ENCODE peak calls at places on chromosome 14, in eight cellular contexts. P, Y, S, U, D, G, H and R are unnamed samples.

GRCh38 chr14:20601522-20601921 is 10.3 kb upstream of the RNASE12 start:
- DNase-seq in P (no peak), Y (no peak), S (no peak), U (no peak), D (no peak), G (peak), H (no peak), R (no peak)

GRCh38 chr14:96178674-96179321 is 25.8 kb upstream of the BDKRB2 start:
- DNase-seq in P (no peak), Y (no peak), S (no peak), U (no peak), D (no peak), G (no peak), H (no peak), R (no peak)

GRCh38 chr14:104136472-104137296 is 1.7 kb upstream of the KIF26A start:
- DNase-seq in P (peak), Y (no peak), S (no peak), U (peak), D (no peak), G (no peak), H (no peak), R (no peak)

GRCh38 chr14:95518045-95518751 is 1.7 kb upstream of the SYNE3 start:
- DNase-seq in P (no peak), Y (no peak), S (no peak), U (no peak), D (no peak), G (peak), H (no peak), R (no peak)

GRCh38 chr14:29085546-29085945 is 319.0 kb downstream of the FOXG1 start:
- DNase-seq in P (peak), Y (no peak), S (no peak), U (no peak), D (no peak), G (peak), H (no peak), R (no peak)

GRCh38 chr14:101061411-101062064 is 158.0 kb upstream of the RTL1 start:
- DNase-seq in P (no peak), Y (no peak), S (no peak), U (peak), D (no peak), G (no peak), H (no peak), R (no peak)

GRCh38 chr14:75495882-75496281 is 26.4 kb upstream of the BATF start:
- DNase-seq in P (no peak), Y (no peak), S (no peak), U (no peak), D (no peak), G (peak), H (no peak), R (no peak)

GRCh38 chr14:63770187-63770807 is 42.4 kb upstream of the SGPP1 start:
- DNase-seq in P (peak), Y (peak), S (peak), U (no peak), D (no peak), G (peak), H (peak), R (no peak)

GRCh38 chr14:74019408-74019714 is 212 bp downstream of the BBOF1 start:
- DNase-seq in P (no peak), Y (no peak), S (no peak), U (no peak), D (no peak), G (no peak), H (no peak), R (peak)

GRCh38 chr14:34227834-34228662 is 234.0 kb downstream of the SPTSSA start:
- DNase-seq in P (peak), Y (peak), S (peak), U (peak), D (peak), G (peak), H (peak), R (peak)

GRCh38 chr14:67576216-67576615 is 23.9 kb downstream of the PIGH start:
- DNase-seq in P (no peak), Y (no peak), S (no peak), U (no peak), D (no peak), G (no peak), H (no peak), R (no peak)

GRCh38 chr14:68361231-68361630 is 431.6 kb downstream of the ZFP36L1 start:
- DNase-seq in P (no peak), Y (peak), S (no peak), U (no peak), D (no peak), G (no peak), H (no peak), R (no peak)

DNA sequence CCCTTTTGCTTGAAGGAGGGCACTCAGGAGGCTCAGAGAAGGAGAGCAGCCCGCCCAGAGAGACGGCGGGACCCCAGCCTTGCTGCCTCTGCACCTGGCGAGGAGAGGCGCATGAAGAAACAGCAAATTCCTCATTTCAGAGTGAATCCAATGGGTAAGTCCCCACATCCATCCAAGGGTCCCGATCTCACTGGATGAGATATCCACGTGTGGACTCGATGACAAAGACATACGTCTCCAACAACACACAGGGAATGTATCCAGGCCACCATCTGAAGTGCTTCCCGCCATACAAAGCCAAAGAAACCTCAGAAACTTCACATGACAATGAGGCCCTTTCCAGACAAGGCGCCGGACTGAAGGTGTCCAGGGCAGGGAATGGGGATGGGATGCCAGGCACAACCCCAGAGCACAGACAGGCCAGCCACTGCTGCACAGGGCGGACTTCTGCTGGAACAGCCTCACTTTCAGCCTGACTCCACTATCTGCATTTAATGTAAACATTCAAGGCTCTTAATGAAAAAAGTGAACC is 14.5 kb downstream of the CCDC88C start:
- DNase-seq in P (no peak), Y (no peak), S (no peak), U (no peak), D (no peak), G (no peak), H (no peak), R (no peak)
- TF ChIP-seq POLR2A in P (no peak), Y (no peak), S (no peak), U (no peak), D (no peak), G (no peak), H (no peak), R (no peak)

GRCh38 chr14:105702275-105702817 is 176.0 kb downstream of the TMEM121 start:
- DNase-seq in P (no peak), Y (no peak), S (no peak), U (peak), D (no peak), G (no peak), H (no peak), R (no peak)
- TF ChIP-seq POLR2A in P (no peak), Y (no peak), S (no peak), U (no peak), D (no peak), G (no peak), H (no peak), R (no peak)

GRCh38 chr14:85342858-85343607 is 186.9 kb upstream of the FLRT2 start:
- DNase-seq in P (no peak), Y (no peak), S (no peak), U (no peak), D (no peak), G (no peak), H (no peak), R (no peak)
- TF ChIP-seq POLR2A in P (no peak), Y (no peak), S (no peak), U (no peak), D (no peak), G (no peak), H (no peak), R (no peak)

DNA sequence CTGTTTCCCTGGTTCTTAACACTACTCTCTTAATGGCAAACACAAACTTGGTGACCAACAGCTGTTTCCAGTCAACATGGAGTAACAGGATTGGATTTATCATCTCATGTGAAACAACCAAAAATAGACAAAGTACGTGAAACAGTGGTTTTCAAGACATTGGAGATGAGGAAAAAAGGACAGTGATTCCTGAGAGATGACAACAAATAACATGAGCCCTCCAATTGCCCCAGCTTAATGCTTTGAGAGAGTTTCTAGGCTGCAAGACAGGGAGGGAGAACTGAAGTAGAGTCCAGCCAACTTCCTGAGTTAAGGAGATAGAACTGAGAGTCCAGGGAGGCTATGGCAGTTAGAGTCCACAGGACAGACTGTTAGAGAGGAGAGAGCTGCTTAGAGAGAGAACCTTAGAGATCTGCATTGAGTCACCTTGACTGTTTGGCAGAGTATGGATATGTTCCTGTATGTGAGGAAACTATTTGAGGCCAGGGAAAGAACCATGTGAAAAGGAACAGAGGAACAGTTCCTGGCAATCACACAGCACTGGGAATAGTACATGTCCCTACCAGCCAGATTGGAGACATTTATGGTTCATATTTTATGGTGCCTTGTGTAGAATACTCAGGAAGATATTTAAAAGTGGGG is 106.4 kb downstream of the PCNX1 start:
- DNase-seq in P (no peak), Y (no peak), S (no peak), U (no peak), D (no peak), G (no peak), H (no peak), R (no peak)
- TF ChIP-seq POLR2A in P (no peak), Y (no peak), S (no peak), U (no peak), D (no peak), G (no peak), H (no peak), R (no peak)

GRCh38 chr14:23548351-23549318 is 2.9 kb downstream of the ZFHX2 start:
- DNase-seq in P (no peak), Y (no peak), S (no peak), U (no peak), D (no peak), G (no peak), H (no peak), R (no peak)

GRCh38 chr14:23550131-23550826 is 1.3 kb downstream of the ZFHX2 start:
- DNase-seq in P (no peak), Y (no peak), S (no peak), U (no peak), D (no peak), G (no peak), H (no peak), R (no peak)

GRCh38 chr14:23547924-23548323 is 3.6 kb downstream of the ZFHX2 start:
- DNase-seq in P (no peak), Y (no peak), S (no peak), U (no peak), D (no peak), G (no peak), H (no peak), R (no peak)

GRCh38 chr14:23550827-23551265 is 719 bp downstream of the ZFHX2 start:
- DNase-seq in P (no peak), Y (no peak), S (peak), U (no peak), D (peak), G (peak), H (no peak), R (no peak)

DNA sequence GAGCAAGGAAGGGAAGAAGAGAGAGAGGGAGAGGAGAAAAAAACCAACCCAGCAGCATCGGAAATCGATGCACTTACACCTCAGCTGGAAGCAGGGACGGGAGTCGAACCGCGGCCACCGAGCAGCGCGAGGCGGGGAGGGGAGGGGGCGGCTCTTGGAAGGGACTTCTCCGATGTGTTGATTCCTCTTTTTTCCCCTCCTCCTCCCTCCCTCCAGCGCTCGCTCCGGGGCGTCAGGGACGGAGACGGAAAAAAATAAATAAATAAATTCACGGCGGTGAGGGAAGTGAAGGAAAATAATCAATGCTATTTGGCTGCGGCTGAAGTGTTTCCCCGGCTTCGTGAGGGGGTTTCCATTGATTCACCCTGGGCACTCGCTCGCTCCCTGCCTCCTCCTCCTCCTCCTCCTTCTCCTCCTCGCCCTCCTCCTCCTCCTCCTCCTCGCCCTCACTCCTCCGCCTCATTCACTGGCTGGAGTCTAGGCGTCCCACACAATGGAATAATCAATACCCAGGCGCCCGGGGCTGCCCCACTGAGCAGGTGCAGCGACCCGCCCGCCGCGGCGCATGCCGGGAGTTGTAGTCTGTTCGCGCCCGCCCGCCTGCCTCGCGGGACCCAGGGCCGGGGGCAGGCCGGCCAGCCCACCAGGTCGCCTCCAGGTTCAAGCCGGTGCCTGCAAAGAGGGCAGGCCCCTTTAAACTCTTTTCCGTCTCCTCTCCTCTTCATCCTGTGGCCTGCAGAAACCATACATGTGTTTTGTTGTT is at the start of gene ZFHX2:
- DNase-seq in P (peak), Y (peak), S (peak), U (peak), D (peak), G (peak), H (peak), R (peak)
- TF ChIP-seq POLR2A in P (peak), Y (no peak), S (no peak), U (peak), D (no peak), G (peak), H (no peak), R (no peak)